ENCODE peak calls at places on chromosomes 7 and 10, in four cellular contexts. One of them, this sample, is unnamed.

GRCh38 chr10:122308487-122309141 is 37.5 kb downstream of the BTBD16 start:
- DNase-seq in GM12878: no peak
- DNase-seq in GM12891: no peak
- DNase-seq in K562: no peak
- DNase-seq in this sample: no peak

GRCh38 chr7:149621776-149622175 is 124.2 kb upstream of the ZNF746 start:
- DNase-seq in GM12878: no peak
- DNase-seq in GM12891: no peak
- DNase-seq in K562: no peak
- DNase-seq in this sample: no peak

GRCh38 chr10:11208908-11209809 is 191.5 kb downstream of the CELF2 start:
- DNase-seq in GM12878: no peak
- DNase-seq in GM12891: no peak
- DNase-seq in K562: no peak
- DNase-seq in this sample: no peak

GRCh38 chr7:44581426-44581906 is 565 bp downstream of the TMED4 start:
- DNase-seq in GM12878: no peak
- DNase-seq in GM12891: no peak
- DNase-seq in K562: no peak
- DNase-seq in this sample: peak

GRCh38 chr7:94374721-94375120 is 20.0 kb upstream of the COL1A2 start:
- DNase-seq in GM12878: no peak
- DNase-seq in GM12891: no peak
- DNase-seq in K562: no peak
- DNase-seq in this sample: no peak

GRCh38 chr10:129793479-129793878 is 170.6 kb downstream of the EBF3 start:
- DNase-seq in GM12878: no peak
- DNase-seq in GM12891: no peak
- DNase-seq in K562: no peak
- DNase-seq in this sample: no peak

GRCh38 chr7:157807510-157807909 is 470.7 kb downstream of the DNAJB6 start:
- DNase-seq in GM12878: no peak
- DNase-seq in GM12891: no peak
- DNase-seq in K562: no peak
- DNase-seq in this sample: no peak

GRCh38 chr10:4221315-4221714 is 436.3 kb upstream of the KLF6 start:
- DNase-seq in GM12878: no peak
- DNase-seq in GM12891: no peak
- DNase-seq in K562: no peak
- DNase-seq in this sample: no peak

GRCh38 chr7:99949645-99950228 is 20.3 kb upstream of the GJC3 start:
- DNase-seq in GM12878: no peak
- DNase-seq in GM12891: no peak
- DNase-seq in K562: no peak
- DNase-seq in this sample: no peak

GRCh38 chr10:110522365-110522988 is 24.8 kb downstream of the DUSP5 start:
- DNase-seq in GM12878: no peak
- DNase-seq in GM12891: no peak
- DNase-seq in K562: no peak
- DNase-seq in this sample: no peak

GRCh38 chr10:36578306-36578705 is 547.1 kb upstream of the ANKRD30A start:
- DNase-seq in GM12878: no peak
- DNase-seq in GM12891: no peak
- DNase-seq in K562: no peak
- DNase-seq in this sample: no peak

GRCh38 chr7:100017300-100017699 is 1.9 kb downstream of the ZKSCAN1 start:
- DNase-seq in GM12878: no peak
- DNase-seq in GM12891: no peak
- DNase-seq in K562: no peak
- DNase-seq in this sample: no peak

DNA sequence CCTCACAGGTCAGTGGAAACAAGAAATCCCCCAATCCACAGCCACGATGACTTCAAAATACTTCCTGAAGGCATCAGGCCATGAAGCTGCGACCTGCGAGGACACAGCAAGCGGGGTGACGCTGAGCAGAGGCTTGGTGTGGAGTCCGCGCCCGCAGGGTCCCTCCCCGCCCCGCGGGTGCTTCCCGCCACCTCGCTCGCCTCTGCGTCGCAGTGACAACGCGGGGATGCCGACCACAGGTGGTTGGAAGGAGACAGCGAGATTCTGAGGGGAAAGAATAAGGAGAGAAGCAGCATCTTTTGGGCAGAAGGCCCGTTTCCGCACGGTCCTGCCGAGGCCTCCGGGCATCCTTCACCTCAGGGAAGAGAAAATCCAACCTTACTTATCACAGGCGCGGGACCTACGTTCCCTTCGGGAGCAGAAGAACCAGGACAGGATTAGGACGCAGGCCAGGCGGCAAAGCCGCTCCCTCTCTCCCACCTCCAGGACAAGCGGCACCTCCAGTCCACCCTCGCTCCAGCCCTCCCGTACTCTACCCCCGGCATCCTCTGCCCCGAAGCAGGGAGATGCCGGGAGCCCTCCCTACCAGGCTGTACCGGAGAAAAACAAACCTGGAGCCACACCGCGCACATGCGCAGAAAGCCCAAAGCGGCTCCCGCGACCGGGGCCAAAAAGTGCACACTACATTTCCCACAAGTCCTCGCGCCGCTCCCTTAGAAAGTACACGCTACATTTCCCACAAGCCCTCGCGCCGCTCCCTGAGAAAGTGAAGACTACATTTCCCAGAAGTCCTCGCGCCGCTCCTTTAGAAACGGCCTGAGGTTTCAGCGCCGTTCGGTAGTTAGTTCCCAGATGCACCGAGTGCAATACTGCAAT is 85.9 kb downstream of the ZNF33B start:
- DNase-seq in GM12878: peak
- DNase-seq in GM12891: peak
- DNase-seq in K562: peak
- DNase-seq in this sample: peak
- TF ChIP-seq POLR2AphosphoS5 in GM12878: peak
- TF ChIP-seq POLR2AphosphoS5 in GM12891: no peak
- TF ChIP-seq POLR2AphosphoS5 in K562: no peak
- TF ChIP-seq POLR2AphosphoS5 in this sample: no peak

GRCh38 chr10:642186-642890 is 47.1 kb downstream of the DIP2C start:
- DNase-seq in GM12878: no peak
- DNase-seq in GM12891: no peak
- DNase-seq in K562: no peak
- DNase-seq in this sample: no peak

GRCh38 chr10:649445-649797 is 40.0 kb downstream of the DIP2C start:
- DNase-seq in GM12878: no peak
- DNase-seq in GM12891: no peak
- DNase-seq in K562: no peak
- DNase-seq in this sample: no peak

GRCh38 chr10:644076-644942 is 45.2 kb downstream of the DIP2C start:
- DNase-seq in GM12878: no peak
- DNase-seq in GM12891: no peak
- DNase-seq in K562: no peak
- DNase-seq in this sample: no peak

GRCh38 chr10:644943-645334 is 44.5 kb downstream of the DIP2C start:
- DNase-seq in GM12878: no peak
- DNase-seq in GM12891: no peak
- DNase-seq in K562: no peak
- DNase-seq in this sample: no peak

GRCh38 chr10:646118-646524 is 43.3 kb downstream of the DIP2C start:
- DNase-seq in GM12878: no peak
- DNase-seq in GM12891: no peak
- DNase-seq in K562: no peak
- DNase-seq in this sample: no peak
- TF ChIP-seq SPI1 in GM12878: no peak
- TF ChIP-seq SPI1 in GM12891: no peak
- TF ChIP-seq SPI1 in K562: no peak
- TF ChIP-seq SPI1 in this sample: no peak

DNA sequence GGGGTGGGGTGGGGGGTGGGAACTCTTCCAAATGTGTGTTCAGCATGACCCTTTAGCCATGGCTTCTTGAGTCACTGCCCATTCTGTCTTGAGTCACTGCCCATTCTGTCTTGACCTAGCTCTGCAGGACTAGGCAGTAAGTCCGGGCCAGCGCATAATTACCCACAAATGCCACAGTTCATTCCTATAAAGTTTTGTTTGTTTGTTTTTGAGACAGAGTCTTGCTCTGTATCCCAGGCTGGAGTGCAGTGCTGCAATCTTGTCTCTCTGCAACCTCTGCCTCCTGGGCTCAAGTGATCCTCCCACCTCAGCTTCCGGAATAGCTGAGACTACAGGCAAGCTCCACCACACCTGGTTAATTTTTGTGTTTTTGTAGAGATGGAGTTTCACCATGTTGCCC is 32.7 kb upstream of the TARP start:
- DNase-seq in GM12878: no peak
- DNase-seq in GM12891: no peak
- DNase-seq in K562: no peak
- DNase-seq in this sample: no peak
- TF ChIP-seq POLR2AphosphoS5 in GM12878: no peak
- TF ChIP-seq POLR2AphosphoS5 in GM12891: no peak
- TF ChIP-seq POLR2AphosphoS5 in K562: no peak
- TF ChIP-seq POLR2AphosphoS5 in this sample: no peak

GRCh38 chr7:101687791-101688182 is 58.7 kb upstream of the MYL10 start:
- DNase-seq in GM12878: no peak
- DNase-seq in GM12891: no peak
- DNase-seq in K562: no peak
- DNase-seq in this sample: no peak

GRCh38 chr7:101688995-101689907 is 60.2 kb upstream of the MYL10 start:
- DNase-seq in GM12878: no peak
- DNase-seq in GM12891: no peak
- DNase-seq in K562: no peak
- DNase-seq in this sample: no peak

GRCh38 chr7:101688183-101688831 is 59.2 kb upstream of the MYL10 start:
- DNase-seq in GM12878: no peak
- DNase-seq in GM12891: peak
- DNase-seq in K562: peak
- DNase-seq in this sample: peak

GRCh38 chr7:101691822-101692384 is 62.8 kb upstream of the MYL10 start:
- DNase-seq in GM12878: no peak
- DNase-seq in GM12891: no peak
- DNase-seq in K562: no peak
- DNase-seq in this sample: no peak

GRCh38 chr7:101690061-101690460 is 61.0 kb upstream of the MYL10 start:
- DNase-seq in GM12878: no peak
- DNase-seq in GM12891: no peak
- DNase-seq in K562: no peak
- DNase-seq in this sample: no peak
- TF ChIP-seq SPI1 in GM12878: no peak
- TF ChIP-seq SPI1 in GM12891: no peak
- TF ChIP-seq SPI1 in K562: no peak
- TF ChIP-seq SPI1 in this sample: no peak

GRCh38 chr10:76433161-76434005 is 1002.0 kb downstream of the LRMDA start:
- DNase-seq in GM12878: no peak
- DNase-seq in GM12891: no peak
- DNase-seq in K562: no peak
- DNase-seq in this sample: no peak
- TF ChIP-seq POLR2AphosphoS5 in GM12878: no peak
- TF ChIP-seq POLR2AphosphoS5 in GM12891: no peak
- TF ChIP-seq POLR2AphosphoS5 in K562: no peak
- TF ChIP-seq POLR2AphosphoS5 in this sample: no peak

DNA sequence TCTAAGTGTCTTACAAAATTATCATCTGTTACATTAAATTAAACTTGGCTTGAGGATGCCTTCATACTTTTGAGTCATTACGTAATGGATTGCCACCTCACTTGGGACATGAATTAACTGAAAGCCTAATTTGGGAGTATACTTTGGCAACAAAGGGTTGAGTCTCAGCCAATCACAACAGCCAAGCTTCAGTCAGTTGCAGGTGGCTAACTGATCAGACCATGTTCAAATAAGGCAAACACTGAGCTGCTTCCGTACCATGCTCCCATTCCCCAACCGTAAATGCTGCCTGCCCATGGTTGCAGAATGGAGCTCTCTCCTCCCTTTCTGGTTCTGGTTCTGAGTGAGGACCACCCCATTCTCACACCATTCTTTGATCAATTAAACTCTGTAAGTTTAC is 92.9 kb upstream of the STK17A start:
- DNase-seq in GM12878: no peak
- DNase-seq in GM12891: no peak
- DNase-seq in K562: no peak
- DNase-seq in this sample: no peak
- TF ChIP-seq SPI1 in GM12878: no peak
- TF ChIP-seq SPI1 in GM12891: no peak
- TF ChIP-seq SPI1 in K562: no peak
- TF ChIP-seq SPI1 in this sample: no peak

GRCh38 chr7:80608292-80608691 is 30.1 kb upstream of the CD36 start:
- DNase-seq in GM12878: no peak
- DNase-seq in GM12891: no peak
- DNase-seq in K562: no peak
- DNase-seq in this sample: no peak
- TF ChIP-seq POLR2AphosphoS5 in GM12878: no peak
- TF ChIP-seq POLR2AphosphoS5 in GM12891: no peak
- TF ChIP-seq POLR2AphosphoS5 in K562: no peak
- TF ChIP-seq POLR2AphosphoS5 in this sample: no peak

GRCh38 chr10:5343561-5343960 is 21.2 kb upstream of the UCN3 start:
- DNase-seq in GM12878: no peak
- DNase-seq in GM12891: no peak
- DNase-seq in K562: peak
- DNase-seq in this sample: no peak
- TF ChIP-seq SPI1 in GM12878: no peak
- TF ChIP-seq SPI1 in GM12891: no peak
- TF ChIP-seq SPI1 in K562: no peak
- TF ChIP-seq SPI1 in this sample: no peak

GRCh38 chr10:126397640-126398382 is 9.5 kb upstream of the ADAM12 start:
- DNase-seq in GM12878: no peak
- DNase-seq in GM12891: no peak
- DNase-seq in K562: no peak
- DNase-seq in this sample: no peak
- TF ChIP-seq POLR2AphosphoS5 in GM12878: no peak
- TF ChIP-seq POLR2AphosphoS5 in GM12891: no peak
- TF ChIP-seq POLR2AphosphoS5 in K562: no peak
- TF ChIP-seq POLR2AphosphoS5 in this sample: no peak

DNA sequence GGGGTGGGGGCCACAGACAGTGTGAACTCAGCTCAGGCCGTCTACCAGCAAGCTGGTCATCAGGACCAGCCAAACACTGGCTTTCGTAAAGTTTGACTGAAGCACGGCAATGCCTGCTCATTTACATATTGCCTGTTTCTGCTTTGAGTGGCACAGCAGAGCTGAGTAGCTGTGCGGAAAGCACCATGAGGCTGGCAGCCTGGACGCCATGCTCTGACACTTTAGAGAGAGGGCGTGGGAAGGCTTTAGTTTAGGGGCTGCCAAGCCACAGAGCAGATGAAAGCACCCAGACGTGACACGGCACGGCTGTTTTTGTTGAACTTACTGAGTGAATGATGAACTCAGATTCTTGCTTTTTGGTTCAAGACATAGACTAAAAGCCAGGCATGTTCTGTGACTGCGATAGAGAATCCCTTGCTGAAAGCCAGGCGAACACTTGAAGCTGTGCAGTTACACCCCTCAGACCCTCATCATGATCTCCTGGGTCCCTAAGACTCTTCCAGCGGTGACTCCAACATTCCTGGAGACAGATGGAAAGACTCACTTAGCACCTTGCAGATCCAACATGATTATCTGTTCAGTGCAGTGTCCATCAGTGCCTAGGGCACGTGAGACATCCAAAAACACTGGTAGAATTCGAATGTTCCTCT is 182.1 kb downstream of the ZMYND11 start:
- DNase-seq in GM12878: peak
- DNase-seq in GM12891: peak
- DNase-seq in K562: no peak
- DNase-seq in this sample: no peak
- TF ChIP-seq SPI1 in GM12878: no peak
- TF ChIP-seq SPI1 in GM12891: no peak
- TF ChIP-seq SPI1 in K562: no peak
- TF ChIP-seq SPI1 in this sample: no peak

This sample was measured in HL-60.